ENCODE peak calls at places on chromosomes 2 and 18, in nine cellular contexts. G, T, C, Q, V, Y, B, R and H are unnamed samples.

GRCh38 chr2:27024188-27024587 is 8.6 kb upstream of the TMEM214 start:
- DNase-seq in G (no peak), T (no peak), C (no peak), Q (no peak), V (no peak), Y (no peak), B (no peak), R (no peak), H (peak; percentile 19)

GRCh38 chr2:176812376-176812775 is 400.2 kb upstream of the HNRNPA3 start:
- DNase-seq in G (peak; percentile 55), T (no peak), C (no peak), Q (no peak), V (no peak), Y (no peak), B (no peak), R (no peak), H (no peak)

GRCh38 chr2:85132834-85133637 is at the start of gene TCF7L1:
- DNase-seq in G (peak; percentile 72), T (peak; percentile 90), C (peak; percentile 52), Q (peak; percentile 89), V (peak; percentile 54), Y (no peak), B (peak; percentile 92), R (no peak), H (peak; percentile 88)

GRCh38 chr2:20666114-20666363 is 905 bp upstream of the GDF7 start:
- DNase-seq in G (no peak), T (no peak), C (no peak), Q (peak; percentile 59), V (no peak), Y (no peak), B (no peak), R (no peak), H (peak; percentile 30)

GRCh38 chr18:48539406-48540328 is 836 bp downstream of the CTIF start:
- DNase-seq in G (no peak), T (peak; percentile 66), C (no peak), Q (peak; percentile 76), V (no peak), Y (no peak), B (peak; percentile 52), R (no peak), H (peak; percentile 84)

GRCh38 chr18:48161201-48161910 is 230.9 kb upstream of the SMAD2 start:
- DNase-seq in G (peak; percentile 66), T (peak; percentile 69), C (peak; percentile 50), Q (peak; percentile 97), V (peak; percentile 76), Y (peak; percentile 56), B (peak; percentile 79), R (no peak), H (peak; percentile 87)

GRCh38 chr2:65204461-65205230 is 23.0 kb upstream of the ACTR2 start:
- DNase-seq in G (peak; percentile 20), T (no peak), C (no peak), Q (no peak), V (no peak), Y (no peak), B (no peak), R (peak; percentile 50), H (no peak)

GRCh38 chr2:120404941-120405768 is 59.2 kb downstream of the INHBB start:
- DNase-seq in G (no peak), T (no peak), C (no peak), Q (no peak), V (no peak), Y (no peak), B (no peak), R (no peak), H (no peak)

GRCh38 chr2:154704991-154705390 is 6.5 kb downstream of the KCNJ3 start:
- DNase-seq in G (no peak), T (no peak), C (no peak), Q (no peak), V (no peak), Y (no peak), B (no peak), R (no peak), H (no peak)

GRCh38 chr2:135212757-135213156 is 160.7 kb downstream of the RAB3GAP1 start:
- DNase-seq in G (no peak), T (no peak), C (no peak), Q (no peak), V (no peak), Y (no peak), B (no peak), R (no peak), H (no peak)

GRCh38 chr18:74944676-74945075 is 264.3 kb downstream of the PTGR3 start:
- DNase-seq in G (peak; percentile 10), T (peak; percentile 31), C (no peak), Q (no peak), V (no peak), Y (no peak), B (no peak), R (no peak), H (no peak)

GRCh38 chr2:179344280-179344961 is 79.8 kb upstream of the SESTD1 start:
- DNase-seq in G (peak; percentile 3), T (peak; percentile 56), C (no peak), Q (no peak), V (peak; percentile 8), Y (no peak), B (no peak), R (no peak), H (peak; percentile 60)